ENCODE peak calls at places on chromosome 21, in six cellular contexts. Z, Q, L, T, V and J are unnamed samples.
A peak's percentile ranks its signal among the peaks of the same experiment; 100 is the strongest.

GRCh38 chr21:46203203-46203600 is 18.9 kb upstream of the SPATC1L start:
- DNase-seq in T (no peak), L (no peak), Z (no peak), V (no peak), Q (no peak), J (peak; percentile 33)

GRCh38 chr21:15063821-15064575 is 802 bp downstream of the NRIP1 start:
- DNase-seq in V (peak; percentile 67), L (peak; percentile 79), Q (peak; percentile 77), Z (peak; percentile 73), T (no peak), J (peak; percentile 73)

GRCh38 chr21:46295177-46295711 is 9.1 kb downstream of the YBEY start:
- DNase-seq in V (no peak), L (peak; percentile 73), T (no peak), Z (no peak), Q (peak; percentile 61), J (no peak)

GRCh38 chr21:31234936-31235335 is 109.1 kb downstream of the TIAM1 start:
- DNase-seq in L (no peak), T (no peak), V (no peak), Q (no peak), Z (no peak), J (no peak)

GRCh38 chr21:14836950-14837349 is 227.8 kb downstream of the NRIP1 start:
- DNase-seq in L (no peak), Z (no peak), V (no peak), Q (no peak), T (no peak), J (no peak)

GRCh38 chr21:20996421-20997307 is 1.5 kb upstream of the NCAM2 start:
- DNase-seq in Q (no peak), Z (no peak), T (no peak), L (peak; percentile 61), V (no peak), J (no peak)

GRCh38 chr21:33643658-33644311 is 1.5 kb downstream of the ITSN1 start:
- DNase-seq in V (no peak), Z (no peak), Q (no peak), T (no peak), L (peak; percentile 54), J (no peak)

GRCh38 chr21:46055863-46056281 is 42.0 kb upstream of the COL6A2 start:
- DNase-seq in Q (no peak), L (peak; percentile 35), Z (peak; percentile 92), T (no peak), V (no peak), J (peak; percentile 91)

GRCh38 chr21:31987696-31988095 is 114.9 kb downstream of the HUNK start:
- DNase-seq in Q (no peak), L (no peak), Z (no peak), V (no peak), T (no peak), J (no peak)

GRCh38 chr21:17002628-17003027 is 510.2 kb upstream of the CXADR start:
- DNase-seq in V (no peak), Z (no peak), T (no peak), Q (no peak), L (no peak), J (no peak)

GRCh38 chr21:33831962-33832659 is 83.5 kb downstream of the ATP5PO start:
- DNase-seq in Z (no peak), L (no peak), Q (no peak), V (no peak), T (no peak), J (no peak)

GRCh38 chr21:33229776-33230517 is at the start of gene IFNAR2:
- DNase-seq in Z (peak; percentile 84), T (peak; percentile 96), Q (peak; percentile 81), L (peak; percentile 94), V (peak; percentile 77), J (peak; percentile 78)

GRCh38 chr21:14591277-14591876 is 45.3 kb upstream of the SAMSN1 start:
- DNase-seq in Q (no peak), V (no peak), T (no peak), Z (no peak), L (no peak), J (no peak)

GRCh38 chr21:36035381-36035791 is 24.9 kb downstream of the SETD4 start:
- DNase-seq in V (no peak), Z (no peak), T (no peak), Q (no peak), L (peak; percentile 77), J (no peak)

GRCh38 chr21:36089946-36090345 is 20.1 kb downstream of the CBR1 start:
- DNase-seq in Q (no peak), L (no peak), Z (no peak), V (no peak), T (no peak), J (no peak)

GRCh38 chr21:43306911-43307676 is 119.8 kb downstream of the SIK1 start:
- DNase-seq in Q (peak; percentile 69), T (peak; percentile 72), Z (peak; percentile 54), L (no peak), V (peak; percentile 53), J (peak; percentile 61)

GRCh38 chr21:35072960-35073359 is 23.9 kb upstream of the RUNX1 start:
- DNase-seq in T (no peak), V (no peak), Z (no peak), Q (peak; percentile 48), L (no peak), J (peak; percentile 84)

GRCh38 chr21:17003763-17004373 is 509.0 kb upstream of the CXADR start:
- DNase-seq in T (no peak), Z (no peak), L (no peak), V (no peak), Q (no peak), J (no peak)

GRCh38 chr21:33844104-33844889 is 71.3 kb downstream of the ATP5PO start:
- DNase-seq in L (no peak), V (peak; percentile 42), Q (peak; percentile 59), T (no peak), Z (no peak), J (no peak)

GRCh38 chr21:29075706-29076447 is 2.4 kb upstream of the CCT8 start:
- DNase-seq in Q (no peak), T (no peak), L (no peak), V (no peak), Z (no peak), J (no peak)

GRCh38 chr21:40717008-40717407 is 129.9 kb downstream of the DSCAM start:
- DNase-seq in L (no peak), Q (no peak), T (no peak), V (no peak), Z (no peak), J (no peak)

GRCh38 chr21:42260121-42260520 is 41.2 kb downstream of the ABCG1 start:
- DNase-seq in Q (no peak), Z (no peak), V (peak; percentile 10), L (no peak), T (no peak), J (no peak)

GRCh38 chr21:42258150-42258884 is 39.4 kb downstream of the ABCG1 start:
- DNase-seq in Q (peak; percentile 79), L (peak; percentile 92), Z (peak; percentile 76), T (peak; percentile 93), V (peak; percentile 78), J (peak; percentile 82)

GRCh38 chr21:42256316-42256715 is 37.4 kb downstream of the ABCG1 start:
- DNase-seq in Q (peak; percentile 20), Z (no peak), L (no peak), V (peak; percentile 8), T (no peak), J (no peak)

GRCh38 chr21:42257091-42257760 is 38.3 kb downstream of the ABCG1 start:
- DNase-seq in L (no peak), Q (peak; percentile 49), V (peak; percentile 14), Z (no peak), T (no peak), J (no peak)

DNA sequence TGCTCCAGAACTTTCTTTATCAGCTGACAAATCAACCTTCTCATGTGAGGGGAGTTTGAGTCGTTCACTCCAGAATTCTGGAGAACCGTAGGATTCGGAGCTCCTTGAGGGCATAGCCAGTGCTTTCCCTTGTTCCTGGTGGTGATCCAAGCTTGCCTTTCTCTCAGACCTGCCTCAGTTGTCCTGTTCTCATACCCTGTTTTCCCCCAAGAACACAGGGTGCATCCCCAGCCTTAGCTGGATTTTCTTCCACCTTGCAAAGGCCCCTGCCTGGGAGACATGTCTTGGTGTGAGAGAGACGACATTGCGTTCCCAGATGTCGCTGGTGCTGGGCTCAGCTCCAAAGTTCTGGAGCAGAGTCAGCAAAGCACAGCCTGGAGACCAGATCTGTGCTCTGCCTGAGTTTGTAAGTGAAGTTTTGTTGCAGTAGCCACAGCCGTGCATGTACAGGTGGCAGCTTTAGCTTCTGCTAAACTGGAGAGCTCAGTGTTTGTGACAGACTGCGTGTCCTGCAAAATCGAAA is 40.0 kb downstream of the ABCG1 start:
- DNase-seq in Q (peak; percentile 68), L (no peak), Z (no peak), V (peak; percentile 8), T (no peak), J (no peak)
- H3K4me1 ChIP-seq in Q (peaks cover 31% of the 10 kb centered on the region), L (peaks cover 10% of the 10 kb centered on the region), Z (peaks cover 10% of the 10 kb centered on the region), V (peaks cover 6% of the 10 kb centered on the region), T (peaks cover 19% of the 10 kb centered on the region), J (peaks cover 37% of the 10 kb centered on the region)

DNA sequence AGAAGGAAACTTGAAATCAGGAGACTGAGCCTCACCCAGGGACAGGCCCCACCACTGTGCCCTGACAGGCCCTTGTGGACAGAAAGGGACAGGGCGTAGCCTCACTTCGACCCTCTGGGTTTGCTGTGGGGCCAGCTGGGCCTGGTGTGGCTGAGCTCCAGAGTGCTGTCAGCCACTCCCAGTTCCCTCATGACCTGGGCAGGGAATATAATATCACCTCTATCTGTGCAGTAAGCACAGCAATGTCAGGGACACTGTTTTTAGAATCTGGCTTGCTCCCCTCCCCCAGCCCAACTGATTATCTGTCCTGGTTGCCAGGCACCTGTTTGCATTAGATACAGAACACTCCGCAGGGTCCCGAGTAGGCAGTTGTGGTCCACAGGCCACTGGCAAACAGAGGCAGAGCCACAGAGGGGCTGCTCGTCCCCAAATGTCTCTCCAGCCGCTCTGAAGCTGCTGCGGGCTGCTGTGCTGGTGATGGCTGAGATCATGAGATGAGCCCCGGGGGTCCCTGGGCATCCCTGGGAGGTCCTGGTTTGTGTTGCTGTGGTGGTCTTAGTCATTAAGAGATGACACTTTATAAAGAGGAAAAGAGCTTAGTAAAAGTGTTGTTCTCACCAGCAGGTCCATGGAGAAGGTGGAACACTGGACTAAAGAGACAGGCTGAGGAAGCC is 51.6 kb downstream of the ETS2 start:
- DNase-seq in T (no peak), Q (peak; percentile 35), Z (no peak), L (peak; percentile 52), V (no peak), J (no peak)
- TF ChIP-seq CTCF in T (no peak), Q (no peak), Z (no peak), L (peak; percentile 47), V (no peak), J (no peak)

GRCh38 chr21:38249879-38250278 is 6.9 kb upstream of the KCNJ15 start:
- DNase-seq in Z (no peak), L (no peak), T (no peak), Q (no peak), V (no peak), J (no peak)

GRCh38 chr21:38244885-38245869 is 11.6 kb upstream of the KCNJ15 start:
- DNase-seq in L (no peak), Z (no peak), Q (no peak), V (no peak), T (no peak), J (no peak)

GRCh38 chr21:38247738-38248509 is 8.9 kb upstream of the KCNJ15 start:
- DNase-seq in V (no peak), L (no peak), T (no peak), Q (no peak), Z (no peak), J (no peak)

GRCh38 chr21:38250991-38251418 is 5.8 kb upstream of the KCNJ15 start:
- DNase-seq in L (no peak), T (no peak), V (no peak), Z (no peak), Q (no peak), J (no peak)

GRCh38 chr21:38249256-38249655 is 7.5 kb upstream of the KCNJ15 start:
- DNase-seq in Q (no peak), V (no peak), Z (no peak), L (no peak), T (no peak), J (no peak)
- H3K4me1 ChIP-seq in Q (no peaks in the 10 kb centered on the region), V (no peaks in the 10 kb centered on the region), Z (no peaks in the 10 kb centered on the region), L (no peaks in the 10 kb centered on the region), T (no peaks in the 10 kb centered on the region), J (no peaks in the 10 kb centered on the region)

GRCh38 chr21:25895565-25896205 is 160.9 kb downstream of the GABPA start:
- DNase-seq in L (peak; percentile 43), T (no peak), Q (no peak), V (no peak), Z (no peak), J (no peak)
- TF ChIP-seq CTCF in L (peak; percentile 76), T (peak; percentile 50), Q (peak; percentile 75), V (peak; percentile 36), Z (peak; percentile 63), J (peak; percentile 13)